ENCODE peak calls at places on chromosomes 6 and 20, in five cellular contexts. D, L, P, R and K are unnamed samples. For H3K36me3, the result is how much of the 10 kb centered on the place peaks cover.

GRCh38 chr6:34130870-34131269 is 15.0 kb downstream of the GRM4 start:
- DNase-seq in P (no peak), L (no peak), D (no peak), R (no peak), K (no peak)

GRCh38 chr6:73675466-73676098 is 20.4 kb upstream of the CD109 start:
- DNase-seq in R (peak), L (peak), P (peak), D (no peak), K (peak)

GRCh38 chr6:118708736-118709135 is 57.3 kb upstream of the CEP85L start:
- DNase-seq in L (no peak), R (no peak), D (no peak), P (no peak), K (no peak)

GRCh38 chr6:30740993-30741784 is 1.3 kb downstream of the FLOT1 start:
- DNase-seq in P (no peak), D (no peak), L (no peak), R (no peak), K (no peak)

GRCh38 chr6:161152904-161153662 is 120.8 kb downstream of the AGPAT4 start:
- DNase-seq in R (peak), L (no peak), P (no peak), D (no peak), K (no peak)

GRCh38 chr6:80214436-80215022 is 108.1 kb downstream of the BCKDHB start:
- DNase-seq in P (peak), R (peak), L (peak), D (no peak), K (no peak)

GRCh38 chr6:111441678-111442243 is 41.3 kb downstream of the REV3L start:
- DNase-seq in D (no peak), R (no peak), P (no peak), L (no peak), K (no peak)

GRCh38 chr6:4102687-4103244 is 23.8 kb upstream of the FAM217A start:
- DNase-seq in L (no peak), P (no peak), R (no peak), D (no peak), K (no peak)

GRCh38 chr6:168083142-168083885 is 4.3 kb upstream of the FRMD1 start:
- DNase-seq in R (no peak), D (no peak), L (no peak), P (no peak), K (no peak)

GRCh38 chr6:97790926-97791590 is 508.0 kb upstream of the MMS22L start:
- DNase-seq in L (no peak), D (no peak), R (no peak), P (no peak), K (no peak)

GRCh38 chr6:142297996-142298753 is 3.6 kb upstream of the ADGRG6 start:
- DNase-seq in D (no peak), L (no peak), P (no peak), R (no peak), K (no peak)

GRCh38 chr6:46098678-46099077 is 31.1 kb upstream of the ENPP4 start:
- DNase-seq in D (no peak), P (peak), L (peak), R (no peak), K (no peak)

GRCh38 chr6:113855500-113856010 is 1.6 kb upstream of the MARCKS start:
- DNase-seq in P (peak), R (no peak), L (no peak), D (no peak), K (no peak)

GRCh38 chr20:53914091-53914860 is 156.1 kb downstream of the BCAS1 start:
- DNase-seq in R (no peak), L (no peak), P (no peak), D (no peak), K (peak)

GRCh38 chr6:36753671-36754485 is 56.3 kb downstream of the RAB44 start:
- DNase-seq in D (no peak), L (no peak), R (no peak), P (no peak), K (no peak)

GRCh38 chr6:30518505-30518850 is 29.2 kb downstream of the HLA-E start:
- DNase-seq in R (no peak), D (no peak), L (no peak), P (no peak), K (no peak)

GRCh38 chr20:2219481-2220006 is 76.3 kb upstream of the TGM3 start:
- DNase-seq in R (no peak), L (no peak), D (no peak), P (no peak), K (no peak)

GRCh38 chr20:47489448-47489872 is 12.2 kb upstream of the NCOA3 start:
- DNase-seq in P (no peak), D (no peak), L (no peak), R (no peak), K (peak)

GRCh38 chr6:96460052-96460700 is 61.4 kb upstream of the UFL1 start:
- DNase-seq in P (no peak), D (no peak), L (no peak), R (no peak), K (no peak)

GRCh38 chr6:135938588-135939215 is 87.2 kb downstream of the PDE7B start:
- DNase-seq in D (peak), P (peak), L (no peak), R (no peak), K (no peak)

GRCh38 chr6:13315896-13316295 is 12.4 kb downstream of the TBC1D7 start:
- DNase-seq in D (no peak), P (no peak), R (no peak), L (no peak), K (no peak)

GRCh38 chr20:35697696-35698297 is 1.4 kb downstream of the NFS1 start:
- DNase-seq in D (no peak), R (no peak), P (no peak), L (no peak), K (no peak)
- H3K4me3 ChIP-seq in D (peak), R (no peak), P (peak), L (peak), K (peak)

DNA sequence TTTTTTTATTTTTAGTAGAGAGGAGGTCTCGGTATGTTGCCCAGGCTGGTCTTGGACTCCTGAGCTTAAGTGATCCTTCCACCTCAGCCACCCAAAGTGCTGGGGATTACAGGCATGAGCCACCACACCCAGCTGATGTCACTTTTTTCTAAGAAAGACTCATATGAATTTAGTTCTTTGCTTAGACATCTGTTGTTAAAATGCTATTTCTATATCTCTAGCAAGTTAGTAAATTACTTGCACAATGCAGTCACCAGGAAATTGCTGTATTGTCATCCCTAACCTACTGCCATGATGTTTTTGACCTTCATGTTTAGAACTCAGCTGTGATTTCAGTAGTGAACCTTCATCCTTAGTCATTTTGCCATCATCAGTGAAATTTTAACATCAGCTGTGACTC is 5.7 kb downstream of the KDM1B start:
- DNase-seq in P (no peak), R (no peak), D (no peak), L (no peak), K (no peak)
- H3K36me3 ChIP-seq in P (under half), R (under half), D (under half), L (under half), K (under half)

GRCh38 chr6:41624621-41625365 is 13.5 kb upstream of the MDFI start:
- DNase-seq in L (no peak), D (no peak), R (no peak), P (no peak), K (no peak)
- H3K4me3 ChIP-seq in L (no peak), D (no peak), R (no peak), P (no peak), K (no peak)

DNA sequence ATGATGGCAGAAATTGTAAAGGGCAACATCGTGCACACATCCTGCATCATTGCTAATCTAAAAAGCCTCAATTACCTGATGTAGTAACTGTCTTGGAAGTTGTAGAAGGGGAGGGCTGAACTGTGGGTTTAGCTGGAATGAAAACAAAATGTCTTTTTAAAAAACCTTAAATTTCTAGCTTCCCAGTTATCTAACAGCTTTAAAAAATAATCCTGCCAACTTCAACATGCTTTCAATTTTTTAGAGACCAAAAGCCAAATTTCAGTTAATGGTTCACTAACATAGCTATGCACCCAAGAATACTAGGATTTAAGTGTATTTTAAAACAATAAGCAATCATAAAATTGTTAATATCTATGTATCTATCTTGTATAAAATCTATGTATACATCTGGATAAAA is 11.9 kb downstream of the CD164 start:
- DNase-seq in P (no peak), D (no peak), L (no peak), R (no peak), K (no peak)
- H3K36me3 ChIP-seq in P (half or more), D (under half), L (half or more), R (under half), K (half or more)

GRCh38 chr6:152980656-152981055 is 2.2 kb downstream of the FBXO5 start:
- DNase-seq in R (no peak), P (no peak), L (no peak), D (no peak), K (no peak)
- H3K4me3 ChIP-seq in R (peak), P (no peak), L (peak), D (no peak), K (no peak)

GRCh38 chr6:158629376-158630221 is 14.9 kb downstream of the DYNLT1 start:
- DNase-seq in D (no peak), R (peak), P (no peak), L (no peak), K (peak)

GRCh38 chr6:158633127-158633526 is 11.4 kb downstream of the DYNLT1 start:
- DNase-seq in L (no peak), D (no peak), R (no peak), P (no peak), K (peak)

GRCh38 chr6:158631678-158632537 is 12.6 kb downstream of the DYNLT1 start:
- DNase-seq in P (peak), L (peak), D (peak), R (no peak), K (peak)

GRCh38 chr6:158628542-158628941 is 16.0 kb downstream of the DYNLT1 start:
- DNase-seq in P (no peak), L (no peak), D (no peak), R (peak), K (no peak)

GRCh38 chr6:158630944-158631616 is 13.5 kb downstream of the DYNLT1 start:
- DNase-seq in P (peak), L (no peak), D (peak), R (no peak), K (peak)
- H3K36me3 ChIP-seq in P (under half), L (under half), D (under half), R (under half), K (under half)

GRCh38 chr6:147434508-147434907 is 74.0 kb upstream of the SAMD5 start:
- DNase-seq in L (no peak), R (no peak), D (no peak), P (no peak), K (no peak)

GRCh38 chr6:147441751-147442150 is 66.7 kb upstream of the SAMD5 start:
- DNase-seq in R (no peak), P (no peak), D (no peak), L (no peak), K (no peak)

DNA sequence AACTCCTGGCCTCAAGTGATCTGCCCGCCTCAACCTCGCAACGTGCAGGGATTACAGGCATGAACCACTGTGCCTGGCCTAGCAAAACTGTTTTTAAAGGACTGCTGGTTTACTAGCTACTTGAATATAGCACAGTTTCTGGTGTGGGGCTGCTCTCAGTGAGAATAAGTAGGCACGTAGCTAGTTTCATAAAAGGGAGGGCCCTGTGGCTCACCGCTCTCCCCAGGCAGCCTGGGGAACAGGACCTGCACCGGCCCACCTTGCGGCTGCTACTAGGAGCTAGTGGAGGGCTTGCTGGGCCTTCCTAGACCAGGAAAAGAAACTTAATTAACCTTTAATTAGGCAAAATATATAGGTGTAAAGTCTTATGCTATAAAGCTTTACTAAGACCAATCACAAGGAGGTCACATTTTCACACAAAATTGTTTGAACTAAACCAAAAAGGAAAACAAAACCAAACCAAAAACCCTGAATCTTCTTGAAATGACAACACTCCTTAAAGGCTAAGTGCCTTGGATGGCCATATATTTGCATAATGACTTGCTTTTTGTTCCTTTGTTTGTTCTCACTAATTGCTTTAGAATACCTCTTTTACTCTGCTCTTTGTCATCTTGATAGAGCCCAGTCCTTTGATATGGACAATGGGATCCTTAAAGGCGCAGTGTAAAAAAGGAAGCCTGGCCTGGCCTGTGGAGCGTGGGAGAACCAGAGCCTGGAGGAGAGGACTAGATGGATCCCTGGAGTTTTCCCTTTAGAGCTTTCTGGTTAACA is 69.5 kb upstream of the SAMD5 start:
- DNase-seq in D (no peak), L (no peak), R (peak), P (no peak), K (no peak)
- H3K4me3 ChIP-seq in D (no peak), L (no peak), R (no peak), P (no peak), K (no peak)

GRCh38 chr6:154210678-154211077 is 145.9 kb downstream of the IPCEF1 start:
- DNase-seq in D (no peak), L (no peak), P (no peak), R (no peak), K (no peak)
- H3K36me3 ChIP-seq in D (under half), L (under half), P (under half), R (under half), K (under half)